ENCODE peak calls at places on chromosomes 3 and 15, in eight cellular contexts. One of them, this sample, is unnamed.

GRCh38 chr3:196712514-196713413 is 587 bp downstream of the PIGX start:
- DNase-seq in left ventricle myocardium inferior: peak
- DNase-seq in A549: peak
- DNase-seq in NCI-H460: peak
- DNase-seq in AG10803: peak
- DNase-seq in BJ: no peak
- DNase-seq in OCI-M1: peak
- DNase-seq in HS-27A: no peak
- DNase-seq in this sample: peak

GRCh38 chr15:75694241-75695182 is 18.1 kb downstream of the CSPG4 start:
- DNase-seq in left ventricle myocardium inferior: peak
- DNase-seq in A549: peak
- DNase-seq in NCI-H460: no peak
- DNase-seq in AG10803: peak
- DNase-seq in BJ: peak
- DNase-seq in OCI-M1: peak
- DNase-seq in HS-27A: peak
- DNase-seq in this sample: peak

GRCh38 chr3:115626711-115627110 is 3.4 kb downstream of the GAP43 start:
- DNase-seq in left ventricle myocardium inferior: no peak
- DNase-seq in A549: no peak
- DNase-seq in NCI-H460: no peak
- DNase-seq in AG10803: no peak
- DNase-seq in BJ: no peak
- DNase-seq in OCI-M1: no peak
- DNase-seq in HS-27A: no peak
- DNase-seq in this sample: no peak

GRCh38 chr3:150899141-150899540 is 6.1 kb downstream of the MINDY4B start:
- DNase-seq in left ventricle myocardium inferior: no peak
- DNase-seq in A549: no peak
- DNase-seq in NCI-H460: no peak
- DNase-seq in AG10803: no peak
- DNase-seq in BJ: no peak
- DNase-seq in OCI-M1: no peak
- DNase-seq in HS-27A: no peak
- DNase-seq in this sample: no peak

GRCh38 chr3:85576091-85576690 is 617.4 kb downstream of the CADM2 start:
- DNase-seq in left ventricle myocardium inferior: no peak
- DNase-seq in A549: peak
- DNase-seq in NCI-H460: peak
- DNase-seq in AG10803: peak
- DNase-seq in BJ: no peak
- DNase-seq in OCI-M1: peak
- DNase-seq in HS-27A: no peak
- DNase-seq in this sample: peak

GRCh38 chr15:78909160-78909695 is 35.6 kb downstream of the CTSH start:
- DNase-seq in left ventricle myocardium inferior: no peak
- DNase-seq in A549: no peak
- DNase-seq in NCI-H460: no peak
- DNase-seq in AG10803: no peak
- DNase-seq in BJ: no peak
- DNase-seq in OCI-M1: no peak
- DNase-seq in HS-27A: no peak
- DNase-seq in this sample: no peak

GRCh38 chr3:35505772-35506171 is 133.6 kb upstream of the ARPP21 start:
- DNase-seq in left ventricle myocardium inferior: no peak
- DNase-seq in A549: no peak
- DNase-seq in NCI-H460: no peak
- DNase-seq in AG10803: no peak
- DNase-seq in BJ: no peak
- DNase-seq in OCI-M1: no peak
- DNase-seq in HS-27A: no peak
- DNase-seq in this sample: no peak

GRCh38 chr3:196217307-196218154 is 1.2 kb downstream of the SLC51A start:
- DNase-seq in left ventricle myocardium inferior: no peak
- DNase-seq in A549: no peak
- DNase-seq in NCI-H460: no peak
- DNase-seq in AG10803: no peak
- DNase-seq in BJ: no peak
- DNase-seq in OCI-M1: no peak
- DNase-seq in HS-27A: no peak
- DNase-seq in this sample: no peak

GRCh38 chr3:190534386-190534785 is 20.5 kb downstream of the IL1RAP start:
- DNase-seq in left ventricle myocardium inferior: no peak
- DNase-seq in A549: no peak
- DNase-seq in NCI-H460: no peak
- DNase-seq in AG10803: peak
- DNase-seq in BJ: no peak
- DNase-seq in OCI-M1: no peak
- DNase-seq in HS-27A: no peak
- DNase-seq in this sample: no peak

GRCh38 chr3:67028385-67028784 is 30.3 kb downstream of the KBTBD8 start:
- DNase-seq in left ventricle myocardium inferior: no peak
- DNase-seq in A549: no peak
- DNase-seq in NCI-H460: no peak
- DNase-seq in AG10803: no peak
- DNase-seq in BJ: no peak
- DNase-seq in OCI-M1: no peak
- DNase-seq in HS-27A: no peak
- DNase-seq in this sample: no peak

This sample was measured in NCI-H146.